ENCODE peak calls at places on chromosomes 13 and 19, in six cellular contexts. B is IMR-90, J is trophoblast cell, I is H1, Y is neuronal stem cell, L is H9. F is an unnamed sample.

GRCh38 chr13:23427342-23428182 is 5.9 kb downstream of the SACS start:
- DNase-seq in B (peak; percentile 97), J (no peak), I (peak; percentile 35), Y (no peak), L (no peak), F (no peak)

GRCh38 chr13:93004919-93005318 is 221.7 kb upstream of the GPC6 start:
- DNase-seq in B (peak; percentile 13), J (no peak), I (no peak), Y (no peak), L (peak; percentile 41), F (peak; percentile 70)

GRCh38 chr13:106649495-106649894 is 81.6 kb upstream of the ARGLU1 start:
- DNase-seq in B (peak; percentile 22), J (no peak), I (no peak), Y (no peak), L (no peak), F (no peak)

GRCh38 chr13:72505376-72505775 is 222.1 kb downstream of the MZT1 start:
- DNase-seq in B (no peak), J (no peak), I (no peak), Y (no peak), L (no peak), F (no peak)

GRCh38 chr19:55777528-55777927 is 8.6 kb downstream of the RFPL4AL1 start:
- DNase-seq in B (no peak), J (no peak), I (peak; percentile 40), Y (no peak), L (no peak), F (no peak)

GRCh38 chr13:36124236-36124822 is 6.9 kb downstream of the DCLK1 start:
- DNase-seq in B (peak; percentile 4), J (no peak), I (no peak), Y (no peak), L (no peak), F (no peak)

GRCh38 chr19:40331052-40331451 is 17.1 kb downstream of the C19orf47 start:
- DNase-seq in B (no peak), J (peak; percentile 90), I (no peak), Y (no peak), L (no peak), F (no peak)

GRCh38 chr19:7871280-7871529 is 3.0 kb downstream of the PRR36 start:
- DNase-seq in B (no peak), J (no peak), I (no peak), Y (no peak), L (no peak), F (peak; percentile 92)

GRCh38 chr19:38394488-38394887 is 6.0 kb downstream of the SPRED3 start:
- DNase-seq in B (no peak), J (no peak), I (peak; percentile 95), Y (no peak), L (peak; percentile 98), F (peak; percentile 95)

DNA sequence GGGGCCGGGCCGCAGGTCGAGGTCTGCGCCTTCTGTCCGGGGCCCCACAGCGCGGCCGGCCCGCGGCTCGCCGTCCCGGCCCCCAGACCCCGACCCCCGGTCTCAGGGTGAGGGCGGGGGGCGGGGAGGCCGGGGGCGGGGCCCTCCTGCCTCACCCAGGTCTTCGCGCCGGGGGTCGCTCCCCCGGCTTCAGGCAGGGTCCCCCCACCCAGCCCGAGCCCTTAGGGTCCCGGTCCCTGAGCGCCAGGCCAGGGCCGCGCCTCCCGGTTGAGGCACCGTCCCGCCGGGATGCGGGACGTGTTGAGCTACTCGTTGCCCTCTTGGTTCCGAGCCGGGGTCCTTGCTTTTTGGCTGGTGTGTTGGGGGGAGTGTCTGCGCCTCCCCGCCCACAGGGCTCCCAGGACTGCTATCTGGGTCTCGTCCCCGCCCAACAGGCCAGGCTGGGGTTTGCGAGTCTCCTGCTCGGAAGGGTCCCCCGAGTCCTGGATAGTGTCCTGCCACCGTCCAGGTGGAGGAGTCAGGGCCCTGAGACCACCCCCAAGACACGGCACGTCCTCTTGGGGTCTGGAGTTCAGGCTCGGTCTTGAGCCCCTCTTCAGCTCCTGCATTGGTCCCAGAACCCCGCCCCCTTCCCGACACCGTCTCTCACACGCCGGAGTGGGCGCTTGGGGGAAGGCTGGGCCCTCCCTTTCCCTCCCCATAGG is 452 bp downstream of the PIAS4 start:
- DNase-seq in B (no peak), J (no peak), I (peak; percentile 55), Y (peak; percentile 23), L (no peak), F (peak; percentile 28)
- H2BK120ac ChIP-seq in B (no peak overlapping the region), J (peak overlapping the region; percentile 77), I (no peak overlapping the region), Y (no peak overlapping the region), L (no peak overlapping the region), F (no peak overlapping the region)

DNA sequence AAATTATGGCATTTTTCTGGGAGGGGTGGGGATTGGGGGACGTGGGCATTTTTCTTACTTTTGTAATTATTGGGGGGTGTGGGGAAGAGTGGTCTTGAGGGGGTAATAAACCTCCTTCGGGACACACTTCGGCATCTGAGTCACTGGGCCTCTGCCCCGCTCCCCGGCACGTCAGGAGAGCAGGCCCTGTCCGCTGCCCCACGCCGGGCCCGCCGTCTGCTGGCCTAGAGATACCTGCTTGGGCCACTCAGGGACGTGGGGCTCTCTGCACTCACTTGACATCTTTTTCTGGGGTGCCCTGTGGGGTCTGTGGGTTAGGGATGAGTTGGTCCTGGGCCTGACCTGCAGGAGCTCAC is 3.5 kb upstream of the FTL start:
- DNase-seq in B (no peak), J (no peak), I (no peak), Y (no peak), L (no peak), F (no peak)
- H2BK120ac ChIP-seq in B (no peak overlapping the region), J (no peak overlapping the region), I (no peak overlapping the region), Y (peak overlapping the region; percentile 81), L (no peak overlapping the region), F (no peak overlapping the region)

GRCh38 chr19:14030997-14031718 is 404 bp upstream of the IL27RA start:
- DNase-seq in B (no peak), J (no peak), I (no peak), Y (no peak), L (no peak), F (no peak)

GRCh38 chr19:14028901-14029300 is 953 bp downstream of the RLN3 start:
- DNase-seq in B (no peak), J (no peak), I (no peak), Y (no peak), L (no peak), F (no peak)

GRCh38 chr19:14035706-14036105 is 4.1 kb downstream of the IL27RA start:
- DNase-seq in B (no peak), J (no peak), I (no peak), Y (no peak), L (no peak), F (peak; percentile 61)

GRCh38 chr19:14033946-14034345 is 2.4 kb downstream of the IL27RA start:
- DNase-seq in B (no peak), J (no peak), I (no peak), Y (no peak), L (no peak), F (no peak)

GRCh38 chr19:14031719-14032480 is at the start of gene IL27RA:
- DNase-seq in B (peak; percentile 31), J (no peak), I (peak; percentile 84), Y (peak; percentile 54), L (peak; percentile 77), F (peak; percentile 63)
- H2BK120ac ChIP-seq in B (no peak within 1 kb of the TSS), J (peak within 1 kb of the TSS; percentile 35), I (peak within 1 kb of the TSS; percentile 72), Y (peak within 1 kb of the TSS; percentile 47), L (no peak within 1 kb of the TSS), F (no peak within 1 kb of the TSS)

GRCh38 chr19:45597425-45598111 is 4.4 kb downstream of the GPR4 start:
- DNase-seq in B (no peak), J (no peak), I (peak; percentile 63), Y (no peak), L (no peak), F (no peak)
- H2BK120ac ChIP-seq in B (peak overlapping the region; percentile 26), J (no peak overlapping the region), I (peak overlapping the region; percentile 61), Y (no peak overlapping the region), L (no peak overlapping the region), F (no peak overlapping the region)

GRCh38 chr19:29523568-29523967 is 2.2 kb upstream of the VSTM2B start:
- DNase-seq in B (no peak), J (no peak), I (no peak), Y (no peak), L (no peak), F (no peak)
- H2BK120ac ChIP-seq in B (no peak overlapping the region), J (no peak overlapping the region), I (no peak overlapping the region), Y (no peak overlapping the region), L (no peak overlapping the region), F (no peak overlapping the region)

DNA sequence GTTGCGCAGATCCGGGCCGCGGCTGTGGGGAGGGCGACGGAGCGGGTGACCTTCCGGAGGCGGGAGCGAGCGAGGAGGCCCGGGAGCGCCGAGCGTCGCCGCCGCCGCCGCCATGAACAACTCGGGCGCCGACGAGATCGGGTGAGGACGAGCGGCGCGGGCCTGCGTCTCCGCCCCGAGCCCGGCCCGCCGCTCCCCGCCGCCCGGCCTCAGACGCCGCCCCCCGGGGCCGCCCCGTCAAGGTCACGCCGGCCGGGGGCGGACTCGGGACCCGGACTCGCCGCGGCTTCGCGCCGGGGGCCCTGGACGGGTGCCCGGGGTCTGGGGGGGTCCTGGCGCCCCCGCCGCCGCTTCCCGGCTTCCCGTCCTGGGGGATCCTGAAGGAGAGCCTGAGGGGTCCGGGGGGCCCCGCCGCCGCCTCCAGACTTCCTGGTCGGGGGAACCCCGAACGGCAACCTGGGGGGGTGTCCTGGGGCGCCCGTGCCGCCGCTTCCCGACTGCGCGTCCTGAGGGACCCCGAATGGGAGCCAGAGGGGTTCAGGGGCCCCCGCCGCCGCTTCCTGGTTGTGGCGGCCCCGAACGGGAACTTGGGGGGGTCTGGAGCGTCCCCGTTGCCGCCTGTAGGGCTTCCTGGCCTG is 395 bp downstream of the DAZAP1 start:
- DNase-seq in B (no peak), J (no peak), I (no peak), Y (no peak), L (no peak), F (no peak)
- H2BK120ac ChIP-seq in B (no peak overlapping the region), J (peak overlapping the region; percentile 85), I (no peak overlapping the region), Y (no peak overlapping the region), L (no peak overlapping the region), F (peak overlapping the region; percentile 90)

GRCh38 chr13:83532809-83533208 is 349.5 kb downstream of the SLITRK1 start:
- DNase-seq in B (no peak), J (no peak), I (no peak), Y (no peak), L (no peak), F (no peak)
- H2BK120ac ChIP-seq in B (no peak overlapping the region), J (no peak overlapping the region), I (no peak overlapping the region), Y (no peak overlapping the region), L (no peak overlapping the region), F (no peak overlapping the region)